ENCODE peak calls at places on chromosome 16, in six cellular contexts. One of them, this sample, is unnamed.

GRCh38 chr16:88769617-88770458 is 15.2 kb downstream of the PIEZO1 start:
- DNase-seq in IMR-90: no peak
- DNase-seq in AG04450: no peak
- DNase-seq in NAMALWA: peak
- DNase-seq in stimulated activated CD4-positive, alpha-beta T cell treated with anti-CD3 and anti-CD28 coated beads, Interleukin-4, amount 100 ng/mL, for 24 hours: peak
- DNase-seq in NCI-H345: peak
- DNase-seq in this sample: no peak

GRCh38 chr16:83031524-83031923 is 404.8 kb downstream of the CDH13 start:
- DNase-seq in NAMALWA: no peak
- DNase-seq in AG04450: no peak
- DNase-seq in stimulated activated CD4-positive, alpha-beta T cell treated with anti-CD3 and anti-CD28 coated beads, Interleukin-4, amount 100 ng/mL, for 24 hours: no peak
- DNase-seq in NCI-H345: no peak
- DNase-seq in IMR-90: peak
- DNase-seq in this sample: no peak

GRCh38 chr16:27489421-27489820 is 60.3 kb downstream of the GTF3C1 start:
- DNase-seq in NCI-H345: no peak
- DNase-seq in AG04450: no peak
- DNase-seq in IMR-90: no peak
- DNase-seq in stimulated activated CD4-positive, alpha-beta T cell treated with anti-CD3 and anti-CD28 coated beads, Interleukin-4, amount 100 ng/mL, for 24 hours: no peak
- DNase-seq in NAMALWA: no peak
- DNase-seq in this sample: no peak

GRCh38 chr16:54123766-54124165 is 162.8 kb downstream of the IRX3 start:
- DNase-seq in IMR-90: no peak
- DNase-seq in NCI-H345: no peak
- DNase-seq in stimulated activated CD4-positive, alpha-beta T cell treated with anti-CD3 and anti-CD28 coated beads, Interleukin-4, amount 100 ng/mL, for 24 hours: no peak
- DNase-seq in AG04450: no peak
- DNase-seq in NAMALWA: no peak
- DNase-seq in this sample: no peak

GRCh38 chr16:25692734-25693508 is 1.2 kb downstream of the HS3ST4 start:
- DNase-seq in NCI-H345: no peak
- DNase-seq in NAMALWA: no peak
- DNase-seq in AG04450: no peak
- DNase-seq in stimulated activated CD4-positive, alpha-beta T cell treated with anti-CD3 and anti-CD28 coated beads, Interleukin-4, amount 100 ng/mL, for 24 hours: no peak
- DNase-seq in IMR-90: no peak
- DNase-seq in this sample: no peak

GRCh38 chr16:28040039-28040438 is 23.5 kb downstream of the GSG1L start:
- DNase-seq in AG04450: no peak
- DNase-seq in stimulated activated CD4-positive, alpha-beta T cell treated with anti-CD3 and anti-CD28 coated beads, Interleukin-4, amount 100 ng/mL, for 24 hours: no peak
- DNase-seq in IMR-90: no peak
- DNase-seq in NAMALWA: no peak
- DNase-seq in NCI-H345: no peak
- DNase-seq in this sample: no peak

GRCh38 chr16:86201746-86202145 is 302.8 kb downstream of the IRF8 start:
- DNase-seq in stimulated activated CD4-positive, alpha-beta T cell treated with anti-CD3 and anti-CD28 coated beads, Interleukin-4, amount 100 ng/mL, for 24 hours: no peak
- DNase-seq in AG04450: no peak
- DNase-seq in NCI-H345: no peak
- DNase-seq in IMR-90: no peak
- DNase-seq in NAMALWA: no peak
- DNase-seq in this sample: no peak

GRCh38 chr16:85682516-85682915 is 6.2 kb downstream of the GINS2 start:
- DNase-seq in NCI-H345: no peak
- DNase-seq in NAMALWA: no peak
- DNase-seq in IMR-90: no peak
- DNase-seq in stimulated activated CD4-positive, alpha-beta T cell treated with anti-CD3 and anti-CD28 coated beads, Interleukin-4, amount 100 ng/mL, for 24 hours: no peak
- DNase-seq in AG04450: no peak
- DNase-seq in this sample: no peak

GRCh38 chr16:13453938-13454553 is 465.9 kb upstream of the ERCC4 start:
- DNase-seq in AG04450: no peak
- DNase-seq in stimulated activated CD4-positive, alpha-beta T cell treated with anti-CD3 and anti-CD28 coated beads, Interleukin-4, amount 100 ng/mL, for 24 hours: peak
- DNase-seq in NAMALWA: peak
- DNase-seq in IMR-90: no peak
- DNase-seq in NCI-H345: peak
- DNase-seq in this sample: peak

GRCh38 chr16:31215287-31216115 is 1.4 kb downstream of the PYDC1 start:
- DNase-seq in NCI-H345: peak
- DNase-seq in NAMALWA: no peak
- DNase-seq in stimulated activated CD4-positive, alpha-beta T cell treated with anti-CD3 and anti-CD28 coated beads, Interleukin-4, amount 100 ng/mL, for 24 hours: no peak
- DNase-seq in IMR-90: peak
- DNase-seq in AG04450: no peak
- DNase-seq in this sample: peak